ENCODE peak calls at places on chromosomes 5 and 9, in eight cellular contexts. One of them, this sample, is unnamed. For H3K36me3, the result is how much of the 10 kb centered on the place peaks cover.

GRCh38 chr5:170920196-170920595 is 58.4 kb downstream of the RANBP17 start:
- DNase-seq in mammary epithelial cell: peak
- DNase-seq in WERI-Rb-1: no peak
- DNase-seq in left lung: no peak
- DNase-seq in breast epithelium: no peak
- DNase-seq in heart left ventricle: no peak
- DNase-seq in cardiac muscle cell: no peak
- DNase-seq in right atrium auricular region: no peak
- DNase-seq in this sample: peak

GRCh38 chr9:77417570-77417969 is 230.6 kb downstream of the GNA14 start:
- DNase-seq in right atrium auricular region: no peak
- DNase-seq in cardiac muscle cell: peak
- DNase-seq in left lung: no peak
- DNase-seq in mammary epithelial cell: no peak
- DNase-seq in breast epithelium: no peak
- DNase-seq in heart left ventricle: no peak
- DNase-seq in WERI-Rb-1: no peak
- DNase-seq in this sample: peak

GRCh38 chr5:172858511-172858989 is 24.5 kb downstream of the ERGIC1 start:
- DNase-seq in right atrium auricular region: no peak
- DNase-seq in cardiac muscle cell: no peak
- DNase-seq in heart left ventricle: no peak
- DNase-seq in left lung: no peak
- DNase-seq in WERI-Rb-1: peak
- DNase-seq in mammary epithelial cell: no peak
- DNase-seq in breast epithelium: no peak
- DNase-seq in this sample: no peak

GRCh38 chr9:110427497-110428104 is 89.9 kb upstream of the TXNDC8 start:
- DNase-seq in right atrium auricular region: no peak
- DNase-seq in left lung: peak
- DNase-seq in WERI-Rb-1: peak
- DNase-seq in mammary epithelial cell: peak
- DNase-seq in cardiac muscle cell: peak
- DNase-seq in heart left ventricle: no peak
- DNase-seq in breast epithelium: no peak
- DNase-seq in this sample: peak

GRCh38 chr9:26856413-26857032 is 36.1 kb downstream of the CAAP1 start:
- DNase-seq in heart left ventricle: no peak
- DNase-seq in cardiac muscle cell: peak
- DNase-seq in right atrium auricular region: no peak
- DNase-seq in left lung: no peak
- DNase-seq in breast epithelium: no peak
- DNase-seq in mammary epithelial cell: peak
- DNase-seq in WERI-Rb-1: peak
- DNase-seq in this sample: peak

GRCh38 chr9:120770923-120771322 is 22.3 kb downstream of the FBXW2 start:
- DNase-seq in mammary epithelial cell: no peak
- DNase-seq in heart left ventricle: no peak
- DNase-seq in WERI-Rb-1: no peak
- DNase-seq in breast epithelium: no peak
- DNase-seq in left lung: no peak
- DNase-seq in right atrium auricular region: no peak
- DNase-seq in cardiac muscle cell: no peak
- DNase-seq in this sample: no peak

GRCh38 chr9:132984202-132985062 is 5.9 kb downstream of the GFI1B start:
- DNase-seq in breast epithelium: no peak
- DNase-seq in cardiac muscle cell: no peak
- DNase-seq in right atrium auricular region: no peak
- DNase-seq in mammary epithelial cell: no peak
- DNase-seq in left lung: no peak
- DNase-seq in heart left ventricle: no peak
- DNase-seq in WERI-Rb-1: no peak
- DNase-seq in this sample: no peak

GRCh38 chr5:118611332-118611945 is 376.9 kb downstream of the DTWD2 start:
- DNase-seq in left lung: no peak
- DNase-seq in cardiac muscle cell: peak
- DNase-seq in heart left ventricle: no peak
- DNase-seq in right atrium auricular region: no peak
- DNase-seq in WERI-Rb-1: peak
- DNase-seq in mammary epithelial cell: peak
- DNase-seq in breast epithelium: no peak
- DNase-seq in this sample: peak

GRCh38 chr9:97564291-97565175 is 63.1 kb downstream of the TMOD1 start:
- DNase-seq in mammary epithelial cell: peak
- DNase-seq in WERI-Rb-1: no peak
- DNase-seq in right atrium auricular region: peak
- DNase-seq in heart left ventricle: no peak
- DNase-seq in left lung: no peak
- DNase-seq in cardiac muscle cell: peak
- DNase-seq in breast epithelium: no peak
- DNase-seq in this sample: peak

GRCh38 chr5:73826301-73826700 is 200.3 kb downstream of the ARHGEF28 start:
- DNase-seq in mammary epithelial cell: no peak
- DNase-seq in left lung: peak
- DNase-seq in breast epithelium: no peak
- DNase-seq in WERI-Rb-1: no peak
- DNase-seq in heart left ventricle: no peak
- DNase-seq in cardiac muscle cell: no peak
- DNase-seq in right atrium auricular region: no peak
- DNase-seq in this sample: no peak

GRCh38 chr9:89821081-89821480 is 216.3 kb downstream of the GADD45G start:
- DNase-seq in heart left ventricle: no peak
- DNase-seq in breast epithelium: peak
- DNase-seq in mammary epithelial cell: peak
- DNase-seq in left lung: no peak
- DNase-seq in cardiac muscle cell: peak
- DNase-seq in WERI-Rb-1: no peak
- DNase-seq in right atrium auricular region: peak
- DNase-seq in this sample: peak

GRCh38 chr5:16600397-16600796 is 16.4 kb downstream of the RETREG1 start:
- DNase-seq in cardiac muscle cell: peak
- DNase-seq in left lung: peak
- DNase-seq in mammary epithelial cell: no peak
- DNase-seq in right atrium auricular region: peak
- DNase-seq in heart left ventricle: peak
- DNase-seq in WERI-Rb-1: no peak
- DNase-seq in breast epithelium: no peak
- DNase-seq in this sample: no peak

GRCh38 chr5:138339086-138339456 is 1.0 kb downstream of the FAM53C start:
- DNase-seq in breast epithelium: peak
- DNase-seq in left lung: no peak
- DNase-seq in WERI-Rb-1: no peak
- DNase-seq in cardiac muscle cell: peak
- DNase-seq in right atrium auricular region: no peak
- DNase-seq in mammary epithelial cell: no peak
- DNase-seq in heart left ventricle: no peak
- DNase-seq in this sample: no peak

GRCh38 chr9:105073147-105073546 is 145.2 kb upstream of the ABCA1 start:
- DNase-seq in mammary epithelial cell: no peak
- DNase-seq in right atrium auricular region: no peak
- DNase-seq in cardiac muscle cell: no peak
- DNase-seq in WERI-Rb-1: no peak
- DNase-seq in breast epithelium: no peak
- DNase-seq in left lung: no peak
- DNase-seq in heart left ventricle: no peak
- DNase-seq in this sample: no peak

GRCh38 chr5:132905938-132906337 is 32.5 kb downstream of the LEAP2 start:
- DNase-seq in mammary epithelial cell: peak
- DNase-seq in heart left ventricle: no peak
- DNase-seq in breast epithelium: no peak
- DNase-seq in cardiac muscle cell: peak
- DNase-seq in left lung: no peak
- DNase-seq in WERI-Rb-1: no peak
- DNase-seq in right atrium auricular region: no peak
- DNase-seq in this sample: peak

GRCh38 chr9:23380821-23381220 is 445.2 kb downstream of the ELAVL2 start:
- DNase-seq in cardiac muscle cell: no peak
- DNase-seq in breast epithelium: no peak
- DNase-seq in mammary epithelial cell: peak
- DNase-seq in WERI-Rb-1: no peak
- DNase-seq in right atrium auricular region: no peak
- DNase-seq in heart left ventricle: no peak
- DNase-seq in left lung: no peak
- DNase-seq in this sample: peak

GRCh38 chr9:104068546-104068945 is 25.6 kb upstream of the SMC2 start:
- DNase-seq in right atrium auricular region: no peak
- DNase-seq in mammary epithelial cell: peak
- DNase-seq in heart left ventricle: no peak
- DNase-seq in breast epithelium: no peak
- DNase-seq in cardiac muscle cell: peak
- DNase-seq in left lung: no peak
- DNase-seq in WERI-Rb-1: no peak
- DNase-seq in this sample: peak

GRCh38 chr5:154937186-154937717 is 759 bp downstream of the GEMIN5 start:
- DNase-seq in mammary epithelial cell: peak
- DNase-seq in breast epithelium: no peak
- DNase-seq in left lung: no peak
- DNase-seq in cardiac muscle cell: peak
- DNase-seq in heart left ventricle: no peak
- DNase-seq in WERI-Rb-1: no peak
- DNase-seq in right atrium auricular region: no peak
- DNase-seq in this sample: peak

GRCh38 chr5:16546712-16547111 is 70.1 kb downstream of the RETREG1 start:
- DNase-seq in cardiac muscle cell: no peak
- DNase-seq in right atrium auricular region: no peak
- DNase-seq in heart left ventricle: no peak
- DNase-seq in left lung: no peak
- DNase-seq in breast epithelium: no peak
- DNase-seq in mammary epithelial cell: no peak
- DNase-seq in WERI-Rb-1: no peak
- DNase-seq in this sample: no peak

GRCh38 chr9:88741335-88741734 is 206.4 kb downstream of the NXNL2 start:
- DNase-seq in WERI-Rb-1: peak
- DNase-seq in right atrium auricular region: no peak
- DNase-seq in mammary epithelial cell: no peak
- DNase-seq in breast epithelium: no peak
- DNase-seq in heart left ventricle: no peak
- DNase-seq in cardiac muscle cell: no peak
- DNase-seq in left lung: no peak
- DNase-seq in this sample: no peak
- TF ChIP-seq CTCF in WERI-Rb-1: peak
- TF ChIP-seq CTCF in right atrium auricular region: no peak
- TF ChIP-seq CTCF in mammary epithelial cell: peak
- TF ChIP-seq CTCF in breast epithelium: no peak
- TF ChIP-seq CTCF in heart left ventricle: no peak
- TF ChIP-seq CTCF in cardiac muscle cell: peak
- TF ChIP-seq CTCF in left lung: no peak
- TF ChIP-seq CTCF in this sample: peak

GRCh38 chr9:70262948-70263347 is 4.2 kb downstream of the SMC5 start:
- DNase-seq in WERI-Rb-1: no peak
- DNase-seq in breast epithelium: no peak
- DNase-seq in right atrium auricular region: no peak
- DNase-seq in left lung: no peak
- DNase-seq in cardiac muscle cell: peak
- DNase-seq in mammary epithelial cell: peak
- DNase-seq in heart left ventricle: no peak
- DNase-seq in this sample: peak
- H3K4me3 ChIP-seq in WERI-Rb-1: no peak
- H3K4me3 ChIP-seq in breast epithelium: no peak
- H3K4me3 ChIP-seq in right atrium auricular region: no peak
- H3K4me3 ChIP-seq in left lung: no peak
- H3K4me3 ChIP-seq in cardiac muscle cell: no peak
- H3K4me3 ChIP-seq in mammary epithelial cell: peak
- H3K4me3 ChIP-seq in heart left ventricle: no peak
- H3K4me3 ChIP-seq in this sample: no peak

DNA sequence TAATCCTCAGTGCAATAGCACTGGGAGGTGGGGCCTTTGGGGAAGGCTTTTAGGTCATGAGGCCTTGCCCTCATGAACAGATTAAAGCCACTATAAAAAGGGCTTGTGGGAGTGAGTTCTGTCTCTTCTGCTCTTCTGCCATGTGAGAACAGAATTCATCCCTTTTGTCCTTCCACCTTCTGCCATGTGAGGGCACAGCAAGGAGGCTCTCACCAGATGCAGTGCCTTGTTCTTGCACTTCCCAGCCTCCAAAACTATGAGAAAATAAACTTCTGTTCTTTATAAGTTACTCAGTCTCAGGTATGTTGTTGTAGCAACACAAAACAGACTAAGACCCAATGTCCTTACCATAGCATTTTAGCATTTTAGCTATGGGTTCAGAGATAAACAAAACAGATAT is 81.7 kb upstream of the CPLX2 start:
- DNase-seq in heart left ventricle: no peak
- DNase-seq in left lung: no peak
- DNase-seq in cardiac muscle cell: no peak
- DNase-seq in WERI-Rb-1: peak
- DNase-seq in breast epithelium: no peak
- DNase-seq in right atrium auricular region: no peak
- DNase-seq in mammary epithelial cell: no peak
- DNase-seq in this sample: no peak
- H3K36me3 ChIP-seq in heart left ventricle: under half
- H3K36me3 ChIP-seq in left lung: under half
- H3K36me3 ChIP-seq in cardiac muscle cell: under half
- H3K36me3 ChIP-seq in WERI-Rb-1: under half
- H3K36me3 ChIP-seq in breast epithelium: under half
- H3K36me3 ChIP-seq in right atrium auricular region: under half
- H3K36me3 ChIP-seq in mammary epithelial cell: under half
- H3K36me3 ChIP-seq in this sample: under half

GRCh38 chr5:80094339-80094738 is 59.2 kb downstream of the THBS4 start:
- DNase-seq in WERI-Rb-1: no peak
- DNase-seq in breast epithelium: no peak
- DNase-seq in left lung: no peak
- DNase-seq in cardiac muscle cell: no peak
- DNase-seq in right atrium auricular region: no peak
- DNase-seq in heart left ventricle: no peak
- DNase-seq in mammary epithelial cell: no peak
- DNase-seq in this sample: no peak

GRCh38 chr5:80092521-80093107 is 57.5 kb downstream of the THBS4 start:
- DNase-seq in cardiac muscle cell: no peak
- DNase-seq in WERI-Rb-1: no peak
- DNase-seq in right atrium auricular region: no peak
- DNase-seq in left lung: no peak
- DNase-seq in breast epithelium: no peak
- DNase-seq in mammary epithelial cell: no peak
- DNase-seq in heart left ventricle: no peak
- DNase-seq in this sample: no peak

GRCh38 chr5:80090884-80091166 is 55.7 kb downstream of the THBS4 start:
- DNase-seq in right atrium auricular region: no peak
- DNase-seq in heart left ventricle: no peak
- DNase-seq in mammary epithelial cell: no peak
- DNase-seq in breast epithelium: no peak
- DNase-seq in WERI-Rb-1: no peak
- DNase-seq in left lung: no peak
- DNase-seq in cardiac muscle cell: no peak
- DNase-seq in this sample: no peak

GRCh38 chr5:80097516-80097915 is 62.4 kb downstream of the THBS4 start:
- DNase-seq in left lung: no peak
- DNase-seq in WERI-Rb-1: no peak
- DNase-seq in mammary epithelial cell: no peak
- DNase-seq in heart left ventricle: no peak
- DNase-seq in breast epithelium: no peak
- DNase-seq in right atrium auricular region: no peak
- DNase-seq in cardiac muscle cell: no peak
- DNase-seq in this sample: no peak

DNA sequence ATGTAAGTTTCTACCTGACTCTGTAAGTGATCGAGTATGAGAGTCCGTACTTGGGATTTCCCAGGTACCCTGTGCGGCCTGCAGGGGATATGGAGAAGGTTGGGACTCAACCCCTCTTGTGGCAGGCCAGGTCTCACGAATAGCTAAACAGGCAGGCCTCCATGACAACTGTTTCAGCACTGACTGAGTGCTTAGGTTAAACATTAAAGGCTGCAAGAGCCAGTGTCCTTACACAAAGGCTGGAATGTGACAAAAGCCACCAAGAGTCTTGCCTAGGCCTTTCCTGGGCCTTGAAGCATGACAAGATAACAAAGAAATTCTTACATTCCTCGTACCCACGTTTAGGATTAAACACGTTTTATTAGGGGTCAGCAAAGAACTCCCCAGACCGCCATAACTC is 58.6 kb downstream of the THBS4 start:
- DNase-seq in WERI-Rb-1: no peak
- DNase-seq in mammary epithelial cell: no peak
- DNase-seq in left lung: no peak
- DNase-seq in breast epithelium: no peak
- DNase-seq in cardiac muscle cell: no peak
- DNase-seq in right atrium auricular region: no peak
- DNase-seq in heart left ventricle: no peak
- DNase-seq in this sample: no peak
- TF ChIP-seq CTCF in WERI-Rb-1: no peak
- TF ChIP-seq CTCF in mammary epithelial cell: no peak
- TF ChIP-seq CTCF in left lung: no peak
- TF ChIP-seq CTCF in breast epithelium: no peak
- TF ChIP-seq CTCF in cardiac muscle cell: no peak
- TF ChIP-seq CTCF in right atrium auricular region: no peak
- TF ChIP-seq CTCF in heart left ventricle: no peak
- TF ChIP-seq CTCF in this sample: no peak